ENCODE peak calls at places on chromosomes 6 and 20, in ten cellular contexts. S is HCT116, B is fibroblast of lung, Z is SJSA1, K is left lung, R is Caco-2, X is tibial artery, Q is ascending aorta, J is body of pancreas, G is aorta. H is an unnamed sample. For H3K36me3, the result is how much of the 10 kb centered on the place peaks cover.

GRCh38 chr6:40809627-40810026 is 222.5 kb upstream of the LRFN2 start:
- DNase-seq in R (no peak), J (no peak), X (no peak), K (no peak), Q (no peak), B (peak), Z (no peak), S (no peak), G (no peak), H (no peak)

GRCh38 chr20:45921618-45922189 is 9.7 kb upstream of the PLTP start:
- DNase-seq in X (no peak), Z (no peak), S (no peak), R (no peak), B (no peak), K (no peak), G (no peak), J (no peak), Q (no peak), H (no peak)

GRCh38 chr6:30876039-30876730 is 8.1 kb upstream of the DDR1 start:
- DNase-seq in G (no peak), J (peak), S (peak), R (no peak), Q (no peak), Z (no peak), B (peak), K (no peak), X (no peak), H (peak)

GRCh38 chr6:3738381-3739131 is 13.0 kb downstream of the PXDC1 start:
- DNase-seq in Q (no peak), J (no peak), S (no peak), B (no peak), X (peak), R (no peak), Z (no peak), G (peak), K (no peak), H (no peak)

GRCh38 chr6:106138151-106138550 is 52.0 kb downstream of the PRDM1 start:
- DNase-seq in R (no peak), X (no peak), J (no peak), K (no peak), S (no peak), Q (no peak), B (no peak), G (no peak), Z (no peak), H (no peak)

GRCh38 chr6:170042596-170043118 is 248.2 kb downstream of the DLL1 start:
- DNase-seq in X (no peak), Q (no peak), S (no peak), R (no peak), J (no peak), K (no peak), G (peak), B (no peak), Z (no peak), H (no peak)

GRCh38 chr6:110542311-110543024 is 66.1 kb upstream of the SLC22A16 start:
- DNase-seq in S (no peak), R (no peak), X (no peak), K (no peak), Q (no peak), J (no peak), B (no peak), G (no peak), Z (no peak), H (no peak)

GRCh38 chr20:56630086-56630493 is 984 bp downstream of the TFAP2C start:
- DNase-seq in G (peak), X (no peak), R (peak), K (peak), Z (no peak), Q (no peak), S (peak), J (peak), B (peak), H (peak)

GRCh38 chr6:28537509-28538140 is 11.9 kb downstream of the GPX5 start:
- DNase-seq in B (peak), J (no peak), G (no peak), X (no peak), K (no peak), Z (no peak), S (peak), Q (no peak), R (no peak), H (peak)

GRCh38 chr6:34484899-34485298 is 19.0 kb downstream of the PACSIN1 start:
- DNase-seq in X (no peak), J (no peak), B (no peak), S (peak), R (no peak), Z (no peak), G (no peak), K (no peak), Q (no peak), H (peak)

GRCh38 chr6:121520337-121521163 is 85.1 kb downstream of the GJA1 start:
- DNase-seq in K (no peak), S (no peak), J (no peak), R (no peak), Z (peak), Q (no peak), X (no peak), G (no peak), B (peak), H (peak)

GRCh38 chr20:38769376-38770295 is 21.4 kb downstream of the ACTR5 start:
- DNase-seq in Q (no peak), R (no peak), G (no peak), Z (no peak), K (no peak), X (no peak), B (no peak), S (no peak), J (no peak), H (no peak)
- H3K36me3 ChIP-seq in Q (half or more), R (under half), G (under half), Z (half or more), K (half or more), X (half or more), B (under half), S (half or more), J (under half), H (under half)

GRCh38 chr6:152226119-152226518 is 411.0 kb downstream of the SYNE1 start:
- DNase-seq in Q (no peak), B (no peak), R (no peak), Z (no peak), X (no peak), J (no peak), S (no peak), G (no peak), K (no peak), H (no peak)
- H3K36me3 ChIP-seq in Q (half or more), B (under half), R (under half), Z (under half), X (half or more), J (under half), S (under half), G (under half), K (half or more), H (under half)

DNA sequence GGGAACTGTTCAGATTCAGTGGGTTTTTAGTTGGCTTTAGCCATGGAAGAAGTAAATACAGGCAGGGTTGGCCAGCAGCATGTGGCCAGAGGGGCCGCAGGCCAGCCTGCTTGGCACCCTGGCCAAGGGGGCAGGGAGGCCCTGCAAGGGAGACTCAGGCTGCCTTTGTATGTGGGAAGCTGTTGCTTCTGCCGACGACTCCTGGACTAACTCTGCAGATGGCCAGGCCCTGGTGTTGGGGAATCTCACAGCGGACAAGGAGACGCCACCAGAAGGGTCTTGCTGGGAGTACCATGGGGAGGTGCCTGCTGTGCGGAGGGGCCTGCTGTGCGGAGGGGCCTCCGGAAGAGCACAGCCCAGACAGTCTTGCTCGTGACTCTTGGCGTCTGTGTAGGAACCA is 25.2 kb downstream of the PYGB start:
- DNase-seq in X (peak), S (no peak), K (peak), B (no peak), J (peak), R (peak), Q (no peak), Z (no peak), G (peak), H (no peak)
- H3K36me3 ChIP-seq in X (half or more), S (under half), K (half or more), B (under half), J (under half), R (under half), Q (half or more), Z (half or more), G (under half), H (half or more)

GRCh38 chr6:158783167-158783450 is 36.1 kb downstream of the EZR start:
- DNase-seq in J (no peak), Z (no peak), K (no peak), Q (no peak), X (no peak), S (no peak), B (no peak), G (no peak), R (no peak), H (no peak)

GRCh38 chr6:158781692-158782373 is 37.3 kb downstream of the EZR start:
- DNase-seq in K (no peak), B (no peak), J (no peak), Z (no peak), R (no peak), X (no peak), Q (no peak), S (no peak), G (no peak), H (no peak)

GRCh38 chr6:158783851-158784250 is 35.3 kb downstream of the EZR start:
- DNase-seq in R (no peak), K (no peak), J (no peak), X (no peak), Q (no peak), G (no peak), S (no peak), B (no peak), Z (no peak), H (no peak)

GRCh38 chr6:158782432-158783166 is 36.6 kb downstream of the EZR start:
- DNase-seq in Q (no peak), K (no peak), J (no peak), G (no peak), S (no peak), R (no peak), X (no peak), Z (no peak), B (no peak), H (no peak)

GRCh38 chr6:158780963-158781691 is 38.0 kb downstream of the EZR start:
- DNase-seq in G (no peak), K (peak), X (no peak), R (no peak), Q (no peak), Z (no peak), J (peak), S (no peak), B (no peak), H (peak)
- H3K36me3 ChIP-seq in G (under half), K (half or more), X (half or more), R (under half), Q (half or more), Z (half or more), J (under half), S (half or more), B (under half), H (half or more)

GRCh38 chr6:14361297-14361696 is 243.7 kb downstream of the CD83 start:
- DNase-seq in R (no peak), S (no peak), X (no peak), J (no peak), Q (no peak), B (no peak), G (no peak), Z (no peak), K (no peak), H (no peak)
- H3K36me3 ChIP-seq in R (under half), S (under half), X (under half), J (under half), Q (under half), B (under half), G (under half), Z (under half), K (under half), H (under half)

GRCh38 chr6:11831653-11832052 is 53.0 kb upstream of the ADTRP start:
- DNase-seq in Q (no peak), K (no peak), G (no peak), R (no peak), B (no peak), S (no peak), X (no peak), Z (no peak), J (no peak), H (no peak)
- H3K36me3 ChIP-seq in Q (under half), K (under half), G (under half), R (under half), B (under half), S (under half), X (under half), Z (under half), J (under half), H (under half)

DNA sequence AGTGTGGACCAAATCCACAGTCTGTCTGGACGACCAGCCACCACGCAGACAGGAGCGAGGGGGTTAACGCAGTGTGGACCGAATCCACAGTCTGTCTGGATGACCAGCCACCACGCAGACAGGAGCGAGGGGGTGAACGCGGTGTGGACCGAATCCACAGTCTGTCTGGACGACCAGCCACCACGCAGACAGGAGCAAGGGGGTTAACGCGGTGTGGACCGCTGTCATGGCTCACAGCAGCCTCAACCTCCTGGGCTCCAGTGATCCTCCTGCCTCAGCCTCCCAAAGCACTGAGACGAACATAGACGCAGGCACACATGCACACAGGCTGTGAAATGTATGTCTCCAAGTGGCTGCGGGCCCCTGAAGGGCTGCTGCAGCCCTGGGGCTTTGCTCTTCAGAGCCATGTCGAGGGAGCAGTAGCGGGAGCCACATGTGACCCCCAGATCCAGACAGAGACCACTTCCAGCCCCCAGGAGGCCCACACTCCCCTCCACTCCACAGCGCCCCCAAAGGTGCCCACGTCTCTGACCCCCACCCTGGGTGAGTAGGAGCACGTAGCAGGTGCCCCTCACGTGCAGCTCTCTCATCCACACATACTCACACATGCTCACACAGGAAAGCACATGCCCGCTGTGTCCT is 98.1 kb downstream of the YTHDF1 start:
- DNase-seq in G (peak), B (no peak), R (peak), Z (no peak), Q (no peak), K (no peak), S (no peak), X (no peak), J (no peak), H (no peak)
- H3K36me3 ChIP-seq in G (under half), B (under half), R (under half), Z (under half), Q (under half), K (under half), S (under half), X (under half), J (under half), H (under half)

DNA sequence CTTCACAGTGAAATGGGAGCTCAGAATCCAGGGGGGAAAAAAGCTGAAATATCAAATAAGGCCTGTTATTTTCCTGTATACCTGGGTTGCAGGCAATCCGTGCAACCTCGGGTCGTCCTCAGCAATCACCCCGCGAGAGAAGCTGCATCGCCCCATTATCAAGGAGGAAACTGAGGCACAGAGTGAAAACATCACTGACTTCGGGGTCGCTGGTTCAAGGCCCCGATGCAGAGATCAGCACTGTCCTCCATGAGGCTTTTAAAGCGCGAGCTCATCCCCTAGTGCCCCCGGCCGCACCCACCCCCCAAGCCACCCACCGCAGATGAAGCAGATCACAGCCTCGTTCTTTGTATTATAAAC is 203.9 kb downstream of the PREX1 start:
- DNase-seq in S (no peak), X (no peak), R (no peak), Q (no peak), J (no peak), G (peak), Z (no peak), B (no peak), K (no peak), H (no peak)
- H3K36me3 ChIP-seq in S (under half), X (under half), R (under half), Q (half or more), J (under half), G (under half), Z (under half), B (under half), K (half or more), H (under half)

GRCh38 chr6:138912308-138912707 is 75.7 kb downstream of the REPS1 start:
- DNase-seq in G (no peak), K (no peak), R (no peak), X (no peak), Z (no peak), Q (no peak), J (no peak), B (no peak), S (no peak), H (no peak)
- H3K36me3 ChIP-seq in G (under half), K (half or more), R (under half), X (half or more), Z (under half), Q (half or more), J (under half), B (under half), S (under half), H (under half)

GRCh38 chr6:32117461-32117860 is 8.3 kb upstream of the TNXB start:
- DNase-seq in S (no peak), J (no peak), K (no peak), G (no peak), R (no peak), Z (no peak), X (no peak), B (no peak), Q (no peak), H (no peak)
- H3K36me3 ChIP-seq in S (under half), J (under half), K (half or more), G (under half), R (under half), Z (half or more), X (half or more), B (under half), Q (half or more), H (under half)

H was measured in mammary epithelial cell.